ENCODE peak calls at places on chromosomes 6 and 20, in eight cellular contexts. One of them, this sample, is unnamed. For H3K9me3, the result is how much of the 10 kb centered on the place peaks cover.

GRCh38 chr6:5782783-5783567 is 223.8 kb downstream of the NRN1 start:
- DNase-seq in pancreas: no peak
- DNase-seq in psoas muscle: peak
- DNase-seq in HepG2: peak
- DNase-seq in ascending aorta: no peak
- DNase-seq in DND-41: no peak
- DNase-seq in SK-N-SH: peak
- DNase-seq in ovary: no peak
- DNase-seq in this sample: no peak

GRCh38 chr6:13709698-13710551 is 1.7 kb downstream of the RANBP9 start:
- DNase-seq in DND-41: peak
- DNase-seq in psoas muscle: no peak
- DNase-seq in HepG2: peak
- DNase-seq in SK-N-SH: peak
- DNase-seq in pancreas: no peak
- DNase-seq in ascending aorta: no peak
- DNase-seq in ovary: no peak
- DNase-seq in this sample: no peak

GRCh38 chr6:34890526-34890910 is 1.5 kb downstream of the ANKS1A start:
- DNase-seq in SK-N-SH: no peak
- DNase-seq in pancreas: no peak
- DNase-seq in DND-41: no peak
- DNase-seq in HepG2: no peak
- DNase-seq in ovary: no peak
- DNase-seq in ascending aorta: no peak
- DNase-seq in psoas muscle: no peak
- DNase-seq in this sample: no peak

GRCh38 chr6:41939848-41940758 is 1.5 kb downstream of the CCND3 start:
- DNase-seq in pancreas: no peak
- DNase-seq in SK-N-SH: no peak
- DNase-seq in ovary: peak
- DNase-seq in HepG2: no peak
- DNase-seq in ascending aorta: no peak
- DNase-seq in DND-41: peak
- DNase-seq in psoas muscle: no peak
- DNase-seq in this sample: no peak

GRCh38 chr20:6184086-6184485 is 61.3 kb upstream of the FERMT1 start:
- DNase-seq in psoas muscle: no peak
- DNase-seq in ovary: no peak
- DNase-seq in DND-41: no peak
- DNase-seq in SK-N-SH: no peak
- DNase-seq in pancreas: no peak
- DNase-seq in HepG2: peak
- DNase-seq in ascending aorta: no peak
- DNase-seq in this sample: no peak

GRCh38 chr6:74805841-74806696 is 399.8 kb downstream of the COL12A1 start:
- DNase-seq in ascending aorta: no peak
- DNase-seq in pancreas: no peak
- DNase-seq in psoas muscle: no peak
- DNase-seq in DND-41: no peak
- DNase-seq in HepG2: no peak
- DNase-seq in SK-N-SH: no peak
- DNase-seq in ovary: peak
- DNase-seq in this sample: no peak

GRCh38 chr6:32046450-32047083 is 8.4 kb downstream of the CYP21A2 start:
- DNase-seq in psoas muscle: peak
- DNase-seq in ovary: peak
- DNase-seq in ascending aorta: no peak
- DNase-seq in DND-41: no peak
- DNase-seq in SK-N-SH: peak
- DNase-seq in HepG2: peak
- DNase-seq in pancreas: no peak
- DNase-seq in this sample: no peak

GRCh38 chr6:100317031-100317430 is 147.7 kb downstream of the SIM1 start:
- DNase-seq in pancreas: no peak
- DNase-seq in ovary: no peak
- DNase-seq in psoas muscle: no peak
- DNase-seq in HepG2: no peak
- DNase-seq in SK-N-SH: no peak
- DNase-seq in ascending aorta: no peak
- DNase-seq in DND-41: no peak
- DNase-seq in this sample: no peak

GRCh38 chr20:3749689-3750639 is 17.5 kb downstream of the HSPA12B start:
- DNase-seq in SK-N-SH: peak
- DNase-seq in ascending aorta: no peak
- DNase-seq in HepG2: peak
- DNase-seq in DND-41: no peak
- DNase-seq in ovary: no peak
- DNase-seq in psoas muscle: no peak
- DNase-seq in pancreas: peak
- DNase-seq in this sample: peak

GRCh38 chr6:122701666-122702065 is 77.8 kb upstream of the FABP7 start:
- DNase-seq in DND-41: no peak
- DNase-seq in pancreas: no peak
- DNase-seq in ovary: no peak
- DNase-seq in SK-N-SH: no peak
- DNase-seq in ascending aorta: no peak
- DNase-seq in psoas muscle: no peak
- DNase-seq in HepG2: no peak
- DNase-seq in this sample: no peak

GRCh38 chr6:31272856-31273626 is 1.1 kb upstream of the HLA-C start:
- DNase-seq in ovary: no peak
- DNase-seq in DND-41: no peak
- DNase-seq in pancreas: no peak
- DNase-seq in ascending aorta: no peak
- DNase-seq in SK-N-SH: no peak
- DNase-seq in psoas muscle: no peak
- DNase-seq in HepG2: no peak
- DNase-seq in this sample: peak

GRCh38 chr6:12718025-12718424 is 1.5 kb downstream of the PHACTR1 start:
- DNase-seq in ascending aorta: no peak
- DNase-seq in DND-41: no peak
- DNase-seq in psoas muscle: no peak
- DNase-seq in ovary: no peak
- DNase-seq in HepG2: peak
- DNase-seq in SK-N-SH: no peak
- DNase-seq in pancreas: no peak
- DNase-seq in this sample: no peak

GRCh38 chr6:88982720-88983119 is 19.3 kb upstream of the RNGTT start:
- DNase-seq in ovary: peak
- DNase-seq in ascending aorta: peak
- DNase-seq in pancreas: peak
- DNase-seq in psoas muscle: peak
- DNase-seq in HepG2: peak
- DNase-seq in SK-N-SH: peak
- DNase-seq in DND-41: no peak
- DNase-seq in this sample: no peak

GRCh38 chr6:159431750-159432149 is 261.3 kb downstream of the SOD2 start:
- DNase-seq in ascending aorta: no peak
- DNase-seq in psoas muscle: no peak
- DNase-seq in HepG2: no peak
- DNase-seq in pancreas: no peak
- DNase-seq in ovary: no peak
- DNase-seq in SK-N-SH: no peak
- DNase-seq in DND-41: no peak
- DNase-seq in this sample: no peak

GRCh38 chr6:101021504-101021903 is 140.4 kb upstream of the ASCC3 start:
- DNase-seq in pancreas: no peak
- DNase-seq in SK-N-SH: no peak
- DNase-seq in HepG2: no peak
- DNase-seq in DND-41: no peak
- DNase-seq in ascending aorta: no peak
- DNase-seq in psoas muscle: no peak
- DNase-seq in ovary: no peak
- DNase-seq in this sample: no peak

GRCh38 chr20:36919715-36920333 is 31.7 kb downstream of the SAMHD1 start:
- DNase-seq in HepG2: peak
- DNase-seq in SK-N-SH: peak
- DNase-seq in pancreas: peak
- DNase-seq in DND-41: peak
- DNase-seq in psoas muscle: no peak
- DNase-seq in ascending aorta: no peak
- DNase-seq in ovary: no peak
- DNase-seq in this sample: no peak

GRCh38 chr20:31974975-31975481 is 7.1 kb downstream of the XKR7 start:
- DNase-seq in pancreas: no peak
- DNase-seq in ascending aorta: no peak
- DNase-seq in psoas muscle: no peak
- DNase-seq in HepG2: no peak
- DNase-seq in ovary: no peak
- DNase-seq in DND-41: peak
- DNase-seq in SK-N-SH: no peak
- DNase-seq in this sample: no peak

GRCh38 chr6:131065112-131065823 is 2.2 kb upstream of the EPB41L2 start:
- DNase-seq in HepG2: peak
- DNase-seq in SK-N-SH: no peak
- DNase-seq in psoas muscle: no peak
- DNase-seq in ascending aorta: no peak
- DNase-seq in DND-41: no peak
- DNase-seq in pancreas: no peak
- DNase-seq in ovary: no peak
- DNase-seq in this sample: no peak

GRCh38 chr20:42855896-42856295 is 333.8 kb downstream of the PTPRT start:
- DNase-seq in DND-41: no peak
- DNase-seq in psoas muscle: no peak
- DNase-seq in ascending aorta: no peak
- DNase-seq in pancreas: no peak
- DNase-seq in SK-N-SH: no peak
- DNase-seq in ovary: no peak
- DNase-seq in HepG2: no peak
- DNase-seq in this sample: no peak

GRCh38 chr6:45377555-45378323 is at the start of gene SUPT3H:
- DNase-seq in DND-41: peak
- DNase-seq in pancreas: peak
- DNase-seq in HepG2: peak
- DNase-seq in ovary: peak
- DNase-seq in ascending aorta: peak
- DNase-seq in psoas muscle: peak
- DNase-seq in SK-N-SH: peak
- DNase-seq in this sample: peak
- TF ChIP-seq CTCF in DND-41: peak
- TF ChIP-seq CTCF in pancreas: no peak
- TF ChIP-seq CTCF in HepG2: peak
- TF ChIP-seq CTCF in ovary: peak
- TF ChIP-seq CTCF in ascending aorta: peak
- TF ChIP-seq CTCF in psoas muscle: peak
- TF ChIP-seq CTCF in SK-N-SH: peak
- TF ChIP-seq CTCF in this sample: no peak

GRCh38 chr6:361411-362132 is 30.0 kb upstream of the IRF4 start:
- DNase-seq in SK-N-SH: no peak
- DNase-seq in ovary: no peak
- DNase-seq in HepG2: no peak
- DNase-seq in psoas muscle: no peak
- DNase-seq in ascending aorta: no peak
- DNase-seq in pancreas: no peak
- DNase-seq in DND-41: no peak
- DNase-seq in this sample: no peak
- H3K9me3 ChIP-seq in SK-N-SH: under half
- H3K9me3 ChIP-seq in ovary: under half
- H3K9me3 ChIP-seq in HepG2: under half
- H3K9me3 ChIP-seq in psoas muscle: under half
- H3K9me3 ChIP-seq in ascending aorta: under half
- H3K9me3 ChIP-seq in pancreas: under half
- H3K9me3 ChIP-seq in DND-41: under half
- H3K9me3 ChIP-seq in this sample: under half

GRCh38 chr6:143743256-143744166 is 65.7 kb downstream of the PHACTR2 start:
- DNase-seq in SK-N-SH: no peak
- DNase-seq in ovary: peak
- DNase-seq in pancreas: no peak
- DNase-seq in HepG2: peak
- DNase-seq in ascending aorta: no peak
- DNase-seq in psoas muscle: no peak
- DNase-seq in DND-41: no peak
- DNase-seq in this sample: no peak

GRCh38 chr6:143747347-143747842 is 69.6 kb downstream of the PHACTR2 start:
- DNase-seq in pancreas: no peak
- DNase-seq in DND-41: no peak
- DNase-seq in ascending aorta: no peak
- DNase-seq in psoas muscle: no peak
- DNase-seq in ovary: peak
- DNase-seq in SK-N-SH: no peak
- DNase-seq in HepG2: peak
- DNase-seq in this sample: no peak

GRCh38 chr6:143744593-143745151 is 66.9 kb downstream of the PHACTR2 start:
- DNase-seq in DND-41: no peak
- DNase-seq in psoas muscle: no peak
- DNase-seq in ovary: no peak
- DNase-seq in ascending aorta: no peak
- DNase-seq in HepG2: peak
- DNase-seq in pancreas: no peak
- DNase-seq in SK-N-SH: no peak
- DNase-seq in this sample: no peak

GRCh38 chr6:143746202-143747119 is 68.7 kb downstream of the PHACTR2 start:
- DNase-seq in psoas muscle: no peak
- DNase-seq in pancreas: no peak
- DNase-seq in DND-41: no peak
- DNase-seq in HepG2: peak
- DNase-seq in ascending aorta: no peak
- DNase-seq in SK-N-SH: no peak
- DNase-seq in ovary: no peak
- DNase-seq in this sample: no peak

GRCh38 chr6:143745160-143746133 is 67.7 kb downstream of the PHACTR2 start:
- DNase-seq in SK-N-SH: peak
- DNase-seq in psoas muscle: no peak
- DNase-seq in HepG2: peak
- DNase-seq in ovary: peak
- DNase-seq in ascending aorta: peak
- DNase-seq in pancreas: peak
- DNase-seq in DND-41: no peak
- DNase-seq in this sample: no peak
- H3K4me3 ChIP-seq in SK-N-SH: no peak
- H3K4me3 ChIP-seq in psoas muscle: peak
- H3K4me3 ChIP-seq in HepG2: peak
- H3K4me3 ChIP-seq in ovary: peak
- H3K4me3 ChIP-seq in ascending aorta: peak
- H3K4me3 ChIP-seq in pancreas: peak
- H3K4me3 ChIP-seq in DND-41: no peak
- H3K4me3 ChIP-seq in this sample: no peak

DNA sequence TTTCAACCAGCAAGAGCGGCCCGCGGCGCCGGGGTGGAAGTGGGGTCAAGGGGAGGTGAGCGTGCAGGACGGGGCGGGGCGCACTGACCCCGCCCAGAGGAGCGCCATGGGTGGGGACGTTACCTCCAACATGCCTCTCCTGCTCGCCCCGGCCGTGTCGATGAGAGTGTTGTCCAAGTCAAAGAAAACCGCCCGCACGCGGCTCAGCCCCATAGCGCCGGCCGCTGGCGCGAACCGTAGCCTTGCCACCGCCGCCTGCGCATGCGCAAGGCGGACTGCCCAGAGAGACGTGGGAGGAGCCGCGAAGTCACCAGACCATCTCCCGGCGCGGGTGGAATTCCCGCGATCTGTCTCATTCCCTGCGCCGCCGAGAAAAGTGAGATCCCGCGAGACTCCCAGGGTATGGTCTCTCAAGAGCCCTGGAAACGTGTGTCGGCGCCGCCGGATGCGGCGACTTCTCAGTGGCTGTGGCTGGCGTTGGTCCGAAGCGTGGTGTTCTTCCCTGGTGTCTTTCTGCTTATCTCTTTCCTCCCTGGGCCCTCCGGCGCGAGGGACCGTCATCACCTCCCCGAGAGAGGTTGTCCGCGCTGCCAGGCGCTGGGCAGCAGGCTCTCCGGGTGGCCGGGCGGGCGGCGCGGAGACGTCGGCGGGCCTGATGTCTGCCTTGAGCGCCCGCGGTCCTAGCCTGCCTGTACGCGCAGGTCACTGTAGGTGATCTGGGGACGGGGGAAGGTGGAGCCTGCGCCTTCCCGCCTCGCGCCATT is at the start of gene NANP:
- DNase-seq in ascending aorta: peak
- DNase-seq in ovary: peak
- DNase-seq in SK-N-SH: peak
- DNase-seq in HepG2: peak
- DNase-seq in DND-41: peak
- DNase-seq in psoas muscle: peak
- DNase-seq in pancreas: peak
- DNase-seq in this sample: peak
- TF ChIP-seq CTCF in ascending aorta: no peak
- TF ChIP-seq CTCF in ovary: no peak
- TF ChIP-seq CTCF in SK-N-SH: no peak
- TF ChIP-seq CTCF in HepG2: peak
- TF ChIP-seq CTCF in DND-41: no peak
- TF ChIP-seq CTCF in psoas muscle: no peak
- TF ChIP-seq CTCF in pancreas: no peak
- TF ChIP-seq CTCF in this sample: no peak